ENCODE peak calls at places on chromosomes 6 and 20, in six cellular contexts. One of them, this sample, is unnamed.
A peak's percentile ranks its signal among the peaks of the same experiment; 100 is the strongest.

GRCh38 chr20:63503524-63503923 is 4.6 kb upstream of the EEF1A2 start:
- DNase-seq in GM23338: no peak
- DNase-seq in cardiac muscle cell: no peak
- DNase-seq in heart right ventricle: no peak
- DNase-seq in pancreas: no peak
- DNase-seq in ascending aorta: no peak
- DNase-seq in this sample: no peak

GRCh38 chr20:24629668-24630067 is 160.2 kb downstream of the SYNDIG1 start:
- DNase-seq in GM23338: no peak
- DNase-seq in cardiac muscle cell: peak; percentile 31
- DNase-seq in heart right ventricle: no peak
- DNase-seq in pancreas: no peak
- DNase-seq in ascending aorta: no peak
- DNase-seq in this sample: no peak

GRCh38 chr20:62835931-62836861 is 19.3 kb downstream of the COL9A3 start:
- DNase-seq in GM23338: no peak
- DNase-seq in cardiac muscle cell: no peak
- DNase-seq in heart right ventricle: peak; percentile 14
- DNase-seq in pancreas: peak; percentile 48
- DNase-seq in ascending aorta: no peak
- DNase-seq in this sample: no peak

GRCh38 chr6:14897836-14898235 is 348.0 kb upstream of the JARID2 start:
- DNase-seq in GM23338: no peak
- DNase-seq in cardiac muscle cell: no peak
- DNase-seq in heart right ventricle: no peak
- DNase-seq in pancreas: no peak
- DNase-seq in ascending aorta: no peak
- DNase-seq in this sample: no peak

GRCh38 chr20:41627001-41627400 is 8.8 kb upstream of the CHD6 start:
- DNase-seq in GM23338: no peak
- DNase-seq in cardiac muscle cell: no peak
- DNase-seq in heart right ventricle: no peak
- DNase-seq in pancreas: no peak
- DNase-seq in ascending aorta: no peak
- DNase-seq in this sample: no peak

GRCh38 chr6:124881898-124882579 is 80.2 kb upstream of the RNF217 start:
- DNase-seq in GM23338: peak; percentile 24
- DNase-seq in cardiac muscle cell: peak; percentile 13
- DNase-seq in heart right ventricle: no peak
- DNase-seq in pancreas: no peak
- DNase-seq in ascending aorta: no peak
- DNase-seq in this sample: no peak

GRCh38 chr6:7673063-7673536 is 52.8 kb upstream of the BMP6 start:
- DNase-seq in GM23338: peak; percentile 87
- DNase-seq in cardiac muscle cell: peak; percentile 32
- DNase-seq in heart right ventricle: peak; percentile 49
- DNase-seq in pancreas: no peak
- DNase-seq in ascending aorta: no peak
- DNase-seq in this sample: peak; percentile 45

GRCh38 chr6:45625191-45625664 is 247.5 kb upstream of the SUPT3H start:
- DNase-seq in GM23338: no peak
- DNase-seq in cardiac muscle cell: no peak
- DNase-seq in heart right ventricle: no peak
- DNase-seq in pancreas: no peak
- DNase-seq in ascending aorta: no peak
- DNase-seq in this sample: no peak

GRCh38 chr6:19269341-19269898 is 567.8 kb upstream of the ID4 start:
- DNase-seq in GM23338: no peak
- DNase-seq in cardiac muscle cell: no peak
- DNase-seq in heart right ventricle: no peak
- DNase-seq in pancreas: no peak
- DNase-seq in ascending aorta: no peak
- DNase-seq in this sample: no peak

GRCh38 chr20:36941403-36941835 is 10.1 kb downstream of the SAMHD1 start:
- DNase-seq in GM23338: no peak
- DNase-seq in cardiac muscle cell: no peak
- DNase-seq in heart right ventricle: no peak
- DNase-seq in pancreas: no peak
- DNase-seq in ascending aorta: no peak
- DNase-seq in this sample: no peak

GRCh38 chr6:152170702-152171667 is 363.5 kb downstream of the ESR1 start:
- DNase-seq in GM23338: peak; percentile 6
- DNase-seq in cardiac muscle cell: no peak
- DNase-seq in heart right ventricle: no peak
- DNase-seq in pancreas: no peak
- DNase-seq in ascending aorta: no peak
- DNase-seq in this sample: no peak

GRCh38 chr6:148593130-148593812 is 153.6 kb upstream of the UST start:
- DNase-seq in GM23338: no peak
- DNase-seq in cardiac muscle cell: no peak
- DNase-seq in heart right ventricle: peak; percentile 15
- DNase-seq in pancreas: no peak
- DNase-seq in ascending aorta: no peak
- DNase-seq in this sample: no peak

GRCh38 chr6:126170875-126171489 is 168.9 kb upstream of the CENPW start:
- DNase-seq in GM23338: peak; percentile 83
- DNase-seq in cardiac muscle cell: peak; percentile 23
- DNase-seq in heart right ventricle: no peak
- DNase-seq in pancreas: no peak
- DNase-seq in ascending aorta: no peak
- DNase-seq in this sample: no peak

GRCh38 chr20:4780245-4780644 is 58.5 kb downstream of the PRND start:
- DNase-seq in GM23338: peak; percentile 46
- DNase-seq in cardiac muscle cell: no peak
- DNase-seq in heart right ventricle: no peak
- DNase-seq in pancreas: no peak
- DNase-seq in ascending aorta: no peak
- DNase-seq in this sample: no peak

GRCh38 chr6:159969204-159969912 is 476 bp downstream of the IGF2R start:
- DNase-seq in GM23338: peak; percentile 65
- DNase-seq in cardiac muscle cell: peak; percentile 66
- DNase-seq in heart right ventricle: peak; percentile 48
- DNase-seq in pancreas: peak; percentile 79
- DNase-seq in ascending aorta: no peak
- DNase-seq in this sample: no peak

GRCh38 chr20:32661820-32662528 is 11.8 kb downstream of the C20orf203 start:
- DNase-seq in GM23338: peak; percentile 44
- DNase-seq in cardiac muscle cell: no peak
- DNase-seq in heart right ventricle: no peak
- DNase-seq in pancreas: no peak
- DNase-seq in ascending aorta: no peak
- DNase-seq in this sample: no peak
- TF ChIP-seq CTCF in GM23338: peak; percentile 39
- TF ChIP-seq CTCF in cardiac muscle cell: no peak
- TF ChIP-seq CTCF in heart right ventricle: no peak
- TF ChIP-seq CTCF in pancreas: no peak
- TF ChIP-seq CTCF in ascending aorta: no peak
- TF ChIP-seq CTCF in this sample: no peak

GRCh38 chr6:43627008-43627825 is 1.8 kb downstream of the GTPBP2 start:
- DNase-seq in GM23338: no peak
- DNase-seq in cardiac muscle cell: peak; percentile 89
- DNase-seq in heart right ventricle: no peak
- DNase-seq in pancreas: no peak
- DNase-seq in ascending aorta: peak; percentile 62
- DNase-seq in this sample: peak; percentile 60
- H3K36me3 ChIP-seq in GM23338: peaks cover 6% of the 10 kb centered on the region
- H3K36me3 ChIP-seq in cardiac muscle cell: peaks cover 29% of the 10 kb centered on the region
- H3K36me3 ChIP-seq in heart right ventricle: peaks cover 44% of the 10 kb centered on the region
- H3K36me3 ChIP-seq in pancreas: peaks cover 35% of the 10 kb centered on the region
- H3K36me3 ChIP-seq in ascending aorta: peaks cover 33% of the 10 kb centered on the region
- H3K36me3 ChIP-seq in this sample: no peaks in the 10 kb centered on the region

DNA sequence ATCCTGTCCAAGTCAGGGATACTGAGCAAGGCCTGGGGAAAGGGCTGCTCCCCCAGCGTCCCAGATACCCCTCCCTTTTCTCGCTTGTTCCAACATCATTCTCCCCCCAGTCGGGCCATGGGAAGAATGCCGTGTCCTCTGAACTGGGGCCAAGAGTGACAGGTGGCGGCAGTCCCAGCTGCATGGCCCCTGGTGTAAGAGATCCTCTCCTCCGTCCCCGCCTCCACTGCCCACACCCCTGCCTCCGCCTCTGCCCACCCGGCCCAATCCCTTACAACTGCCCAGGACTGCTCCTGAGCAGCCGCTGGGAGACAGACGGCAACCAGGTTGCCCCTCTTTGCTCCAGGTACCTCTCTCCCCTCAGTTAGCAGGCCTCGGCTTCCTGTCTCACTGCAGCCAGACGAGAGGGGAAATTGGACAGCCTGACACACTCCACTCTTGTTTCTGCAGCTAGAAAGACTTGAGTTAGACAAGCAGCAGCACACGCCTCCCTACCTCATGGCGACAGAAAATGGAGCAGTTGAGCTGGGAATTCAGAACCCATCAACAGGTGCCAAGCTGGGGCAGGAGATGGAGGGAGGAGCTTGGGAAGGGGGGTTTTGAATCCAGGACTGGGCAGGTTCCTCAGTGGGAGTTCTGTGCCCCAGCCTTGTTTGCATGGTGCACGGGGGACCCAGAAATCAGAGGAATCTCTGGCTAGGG is at the start of gene MYLK2:
- DNase-seq in GM23338: peak; percentile 37
- DNase-seq in cardiac muscle cell: no peak
- DNase-seq in heart right ventricle: peak; percentile 58
- DNase-seq in pancreas: peak; percentile 80
- DNase-seq in ascending aorta: no peak
- DNase-seq in this sample: no peak
- TF ChIP-seq CTCF in GM23338: no peak
- TF ChIP-seq CTCF in cardiac muscle cell: no peak
- TF ChIP-seq CTCF in heart right ventricle: no peak
- TF ChIP-seq CTCF in pancreas: no peak
- TF ChIP-seq CTCF in ascending aorta: no peak
- TF ChIP-seq CTCF in this sample: no peak

DNA sequence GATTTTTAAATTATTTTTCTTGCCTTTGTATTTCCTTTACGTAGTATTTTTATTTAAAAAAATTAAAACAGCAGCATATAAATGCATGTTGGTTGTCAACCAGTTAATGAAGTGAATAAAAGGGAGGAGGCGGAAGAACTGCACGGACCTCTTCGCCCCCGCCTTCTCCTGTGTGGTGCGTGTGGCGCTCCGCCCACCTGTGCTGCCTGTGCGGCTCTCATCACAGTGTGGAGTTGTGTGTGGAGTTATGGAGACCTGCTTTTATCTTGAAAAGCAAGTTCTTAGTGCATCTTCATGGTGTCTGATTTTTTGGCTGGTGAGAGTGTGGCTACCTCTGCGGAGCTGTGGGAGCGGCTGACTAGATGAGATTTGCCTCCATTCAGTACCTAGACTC is 58.4 kb downstream of the PTPN1 start:
- DNase-seq in GM23338: no peak
- DNase-seq in cardiac muscle cell: no peak
- DNase-seq in heart right ventricle: no peak
- DNase-seq in pancreas: no peak
- DNase-seq in ascending aorta: no peak
- DNase-seq in this sample: no peak
- H3K36me3 ChIP-seq in GM23338: no peaks in the 10 kb centered on the region
- H3K36me3 ChIP-seq in cardiac muscle cell: peaks cover 3% of the 10 kb centered on the region
- H3K36me3 ChIP-seq in heart right ventricle: peaks cover 52% of the 10 kb centered on the region
- H3K36me3 ChIP-seq in pancreas: peaks cover 15% of the 10 kb centered on the region
- H3K36me3 ChIP-seq in ascending aorta: peaks cover 19% of the 10 kb centered on the region
- H3K36me3 ChIP-seq in this sample: peaks cover 14% of the 10 kb centered on the region

GRCh38 chr6:77025824-77026223 is 437.5 kb downstream of the HTR1B start:
- DNase-seq in GM23338: no peak
- DNase-seq in cardiac muscle cell: peak; percentile 12
- DNase-seq in heart right ventricle: no peak
- DNase-seq in pancreas: no peak
- DNase-seq in ascending aorta: no peak
- DNase-seq in this sample: no peak

GRCh38 chr6:77036400-77036799 is 426.9 kb downstream of the HTR1B start:
- DNase-seq in GM23338: no peak
- DNase-seq in cardiac muscle cell: no peak
- DNase-seq in heart right ventricle: no peak
- DNase-seq in pancreas: no peak
- DNase-seq in ascending aorta: no peak
- DNase-seq in this sample: no peak

GRCh38 chr6:77026341-77026740 is 436.9 kb downstream of the HTR1B start:
- DNase-seq in GM23338: no peak
- DNase-seq in cardiac muscle cell: no peak
- DNase-seq in heart right ventricle: no peak
- DNase-seq in pancreas: no peak
- DNase-seq in ascending aorta: no peak
- DNase-seq in this sample: no peak

GRCh38 chr6:77034161-77034560 is 429.1 kb downstream of the HTR1B start:
- DNase-seq in GM23338: peak; percentile 84
- DNase-seq in cardiac muscle cell: peak; percentile 84
- DNase-seq in heart right ventricle: no peak
- DNase-seq in pancreas: no peak
- DNase-seq in ascending aorta: no peak
- DNase-seq in this sample: no peak

DNA sequence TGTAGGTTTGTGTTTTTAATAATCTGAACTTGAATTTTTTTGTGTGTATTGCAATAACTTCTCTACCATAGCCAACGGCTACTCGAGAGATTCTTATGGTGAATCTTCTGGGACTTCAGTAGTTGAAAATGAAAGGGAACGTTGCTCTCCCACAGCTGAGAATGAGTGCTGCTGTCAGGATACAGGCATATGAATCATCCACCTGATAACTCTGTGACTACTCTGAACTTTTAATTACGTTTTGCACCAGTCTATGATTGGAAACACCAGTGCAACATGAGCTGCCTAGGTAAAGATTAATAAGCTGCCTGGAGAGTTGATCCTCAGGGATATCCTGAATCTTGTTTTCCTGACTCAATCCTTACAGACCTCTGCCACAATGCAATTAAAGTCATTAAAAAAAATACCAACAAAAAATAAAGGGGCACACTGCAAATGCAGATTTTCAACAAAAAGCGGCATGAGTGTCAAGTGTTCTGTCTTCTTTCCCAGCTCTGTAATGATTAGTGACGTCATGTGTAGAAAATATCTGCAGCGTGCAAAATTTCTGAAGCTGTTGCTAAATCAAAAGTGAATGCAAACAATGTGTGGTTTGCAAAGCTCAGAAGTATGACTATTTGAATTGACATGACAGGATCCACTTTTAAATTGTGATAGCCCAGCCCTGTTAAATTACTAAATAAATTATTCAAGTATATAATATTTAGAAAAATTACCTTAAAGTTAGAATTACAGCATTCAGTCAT is 432.2 kb downstream of the HTR1B start:
- DNase-seq in GM23338: no peak
- DNase-seq in cardiac muscle cell: no peak
- DNase-seq in heart right ventricle: no peak
- DNase-seq in pancreas: no peak
- DNase-seq in ascending aorta: no peak
- DNase-seq in this sample: no peak
- TF ChIP-seq CTCF in GM23338: no peak
- TF ChIP-seq CTCF in cardiac muscle cell: no peak
- TF ChIP-seq CTCF in heart right ventricle: no peak
- TF ChIP-seq CTCF in pancreas: no peak
- TF ChIP-seq CTCF in ascending aorta: no peak
- TF ChIP-seq CTCF in this sample: no peak

This sample was measured in tibial nerve.